ENCODE peak calls at places on chromosomes 11 and 22, in four cellular contexts. P is PC-3, W is endothelial cell of umbilical vein, J is fibroblast of lung. T is an unnamed sample. For H3K4me1, the result is how much of the 10 kb centered on the place peaks cover.

GRCh38 chr11:122104381-122104780 is 11.6 kb downstream of the BLID start:
- DNase-seq in P (no peak), W (no peak), J (no peak), T (no peak)

GRCh38 chr11:114026355-114026754 is 33.2 kb upstream of the ZBTB16 start:
- DNase-seq in P (peak), W (no peak), J (peak), T (peak)

GRCh38 chr11:61797263-61797944 is 4.7 kb downstream of the FEN1 start:
- DNase-seq in P (peak), W (peak), J (peak), T (peak)

GRCh38 chr22:44710474-44711235 is 8.7 kb downstream of the PRR5 start:
- DNase-seq in P (no peak), W (no peak), J (no peak), T (no peak)

GRCh38 chr11:16986434-16987204 is 27.6 kb downstream of the PLEKHA7 start:
- DNase-seq in P (peak), W (no peak), J (no peak), T (peak)

GRCh38 chr22:42296381-42296853 is 26.0 kb upstream of the TCF20 start:
- DNase-seq in P (no peak), W (no peak), J (no peak), T (no peak)

GRCh38 chr22:17116931-17117330 is 4.2 kb downstream of the TMEM121B start:
- DNase-seq in P (no peak), W (no peak), J (no peak), T (no peak)

GRCh38 chr11:111765984-111766833 is at the start of gene PPP2R1B:
- DNase-seq in P (peak), W (peak), J (peak), T (peak)

GRCh38 chr11:2699185-2699530 is 636 bp downstream of the KCNQ1OT1 start:
- DNase-seq in P (peak), W (peak), J (no peak), T (no peak)

GRCh38 chr11:112391086-112391485 is 130.4 kb upstream of the PLET1 start:
- DNase-seq in P (no peak), W (no peak), J (no peak), T (no peak)

GRCh38 chr22:32380991-32381390 is 23.3 kb downstream of the RFPL3 start:
- DNase-seq in P (peak), W (peak), J (no peak), T (no peak)

GRCh38 chr11:6319001-6319878 is 1.1 kb downstream of the CAVIN3 start:
- DNase-seq in P (no peak), W (peak), J (peak), T (no peak)

GRCh38 chr11:1574256-1575242 is 2.5 kb upstream of the DUSP8 start:
- DNase-seq in P (peak), W (peak), J (peak), T (peak)

GRCh38 chr22:23682827-23683355 is 7.9 kb upstream of the RGL4 start:
- DNase-seq in P (no peak), W (no peak), J (no peak), T (no peak)

GRCh38 chr11:76610871-76611475 is 59.6 kb downstream of the LRRC32 start:
- DNase-seq in P (no peak), W (no peak), J (no peak), T (no peak)

GRCh38 chr11:20598487-20598886 is 921 bp upstream of the SLC6A5 start:
- DNase-seq in P (no peak), W (no peak), J (no peak), T (no peak)

GRCh38 chr11:7657306-7658025 is 15.8 kb downstream of the CYB5R2 start:
- DNase-seq in P (peak), W (peak), J (peak), T (peak)

GRCh38 chr11:64358907-64359711 is at the start of gene RPS6KA4:
- DNase-seq in P (peak), W (peak), J (peak), T (peak)

GRCh38 chr11:134586726-134587125 is 174.7 kb upstream of the B3GAT1 start:
- DNase-seq in P (no peak), W (no peak), J (no peak), T (no peak)

DNA sequence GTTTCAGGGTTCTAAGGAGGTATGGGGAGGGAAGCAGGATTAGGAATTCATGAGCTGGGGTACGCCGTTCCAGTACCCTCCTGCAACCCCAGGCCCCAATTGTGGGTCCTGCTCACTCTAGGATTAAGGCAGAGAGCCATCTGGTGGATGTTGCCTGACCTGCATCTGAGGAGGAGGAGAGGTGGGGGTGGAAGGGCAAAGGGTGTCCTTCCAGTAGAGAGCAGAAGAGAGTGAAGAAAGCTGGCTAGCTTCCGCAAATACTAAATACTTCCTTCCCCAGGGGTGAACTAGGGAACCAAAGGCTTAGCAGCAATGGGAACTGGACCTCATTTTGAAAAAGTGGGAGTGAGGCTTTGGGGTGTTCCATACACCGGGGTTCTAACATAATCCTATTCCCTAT is 10.6 kb downstream of the LRRC51 start:
- DNase-seq in P (peak), W (peak), J (peak), T (peak)
- TF ChIP-seq CTCF in P (peak), W (peak), J (peak), T (peak)

DNA sequence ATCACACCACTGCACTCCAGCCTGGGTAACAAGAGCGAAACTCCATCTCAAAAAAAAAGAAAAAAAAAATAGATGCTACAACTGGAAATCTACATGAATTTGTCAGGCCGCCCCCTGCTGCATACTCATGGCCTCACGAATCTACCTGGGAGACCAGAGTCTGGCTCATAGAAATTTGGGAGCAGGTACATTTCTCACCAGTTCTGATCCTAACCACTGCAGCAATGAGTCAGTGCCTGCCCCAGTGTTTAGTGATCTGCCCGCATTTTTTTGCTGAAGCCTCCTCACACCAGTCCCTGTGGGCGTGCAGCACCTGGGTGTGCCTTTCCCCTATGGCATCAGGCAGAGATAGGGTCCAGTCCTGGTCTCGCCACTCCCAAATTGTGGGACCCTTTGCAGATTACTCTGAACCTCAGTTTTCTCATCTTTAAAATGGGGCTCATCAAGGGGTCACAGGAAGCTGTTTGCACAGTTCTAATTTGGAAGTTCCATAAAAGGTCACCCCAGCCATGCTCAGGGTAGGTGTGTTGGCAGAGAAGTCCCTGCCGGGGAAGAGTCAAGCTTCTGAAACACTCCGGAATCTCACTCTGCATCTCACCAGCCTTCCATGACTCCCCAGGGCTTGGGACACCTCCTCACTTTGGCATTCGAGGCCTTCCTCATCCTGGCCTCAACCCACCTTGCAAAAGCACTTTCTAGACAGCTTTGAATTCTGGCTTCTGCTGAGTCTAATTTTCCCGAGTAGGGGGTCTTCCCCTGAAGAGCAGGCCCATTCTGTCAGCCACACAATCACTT is 39.3 kb upstream of the LINC01488 start:
- DNase-seq in P (peak), W (no peak), J (no peak), T (no peak)
- H3K4me1 ChIP-seq in P (under half), W (under half), J (under half), T (under half)

GRCh38 chr22:50058338-50059184 is 463 bp upstream of the TTLL8 start:
- DNase-seq in P (no peak), W (no peak), J (no peak), T (no peak)

GRCh38 chr22:50059881-50060262 is 1.8 kb upstream of the TTLL8 start:
- DNase-seq in P (no peak), W (no peak), J (no peak), T (no peak)

GRCh38 chr22:50057868-50058311 is at the start of gene TTLL8:
- DNase-seq in P (no peak), W (no peak), J (no peak), T (no peak)

GRCh38 chr22:50060441-50061140 is 2.5 kb upstream of the TTLL8 start:
- DNase-seq in P (no peak), W (no peak), J (no peak), T (no peak)

DNA sequence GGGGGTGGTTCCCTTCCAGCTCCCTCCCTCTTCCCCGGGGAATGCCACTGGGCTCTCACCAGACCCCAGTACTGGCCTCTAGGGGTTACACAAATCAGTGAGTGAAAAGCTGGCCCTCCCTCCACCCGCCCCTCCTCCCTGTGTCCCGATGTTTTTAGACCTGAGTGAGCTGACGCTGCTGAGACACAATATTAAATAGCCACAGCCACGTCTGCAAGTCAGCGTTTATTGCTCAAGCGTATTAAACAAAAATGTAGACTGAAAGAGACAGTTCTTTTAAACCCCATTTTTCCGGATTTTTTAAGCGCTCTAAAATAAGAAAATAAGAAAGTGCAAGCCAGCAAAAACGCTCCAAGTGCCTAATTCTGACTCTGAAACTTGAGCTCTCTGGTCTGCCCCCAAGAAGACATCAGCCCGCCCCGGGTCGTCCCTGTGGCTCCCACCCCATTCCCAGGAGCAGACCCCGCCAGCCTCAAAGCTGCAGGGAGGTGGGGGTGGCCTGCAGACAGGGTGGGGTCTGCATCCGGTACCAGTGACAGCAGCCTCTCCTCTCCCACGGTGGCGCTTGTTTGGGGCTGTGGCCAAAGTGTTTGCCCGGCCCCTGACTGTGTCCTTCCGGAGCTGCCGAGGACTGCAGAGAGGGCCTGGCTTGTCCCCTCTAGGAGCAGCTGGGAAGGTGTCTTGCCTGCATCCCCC is 1.2 kb upstream of the TTLL8 start:
- DNase-seq in P (no peak), W (peak), J (peak), T (peak)
- TF ChIP-seq EZH2 in P (no peak), W (peak), J (no peak), T (no peak)

DNA sequence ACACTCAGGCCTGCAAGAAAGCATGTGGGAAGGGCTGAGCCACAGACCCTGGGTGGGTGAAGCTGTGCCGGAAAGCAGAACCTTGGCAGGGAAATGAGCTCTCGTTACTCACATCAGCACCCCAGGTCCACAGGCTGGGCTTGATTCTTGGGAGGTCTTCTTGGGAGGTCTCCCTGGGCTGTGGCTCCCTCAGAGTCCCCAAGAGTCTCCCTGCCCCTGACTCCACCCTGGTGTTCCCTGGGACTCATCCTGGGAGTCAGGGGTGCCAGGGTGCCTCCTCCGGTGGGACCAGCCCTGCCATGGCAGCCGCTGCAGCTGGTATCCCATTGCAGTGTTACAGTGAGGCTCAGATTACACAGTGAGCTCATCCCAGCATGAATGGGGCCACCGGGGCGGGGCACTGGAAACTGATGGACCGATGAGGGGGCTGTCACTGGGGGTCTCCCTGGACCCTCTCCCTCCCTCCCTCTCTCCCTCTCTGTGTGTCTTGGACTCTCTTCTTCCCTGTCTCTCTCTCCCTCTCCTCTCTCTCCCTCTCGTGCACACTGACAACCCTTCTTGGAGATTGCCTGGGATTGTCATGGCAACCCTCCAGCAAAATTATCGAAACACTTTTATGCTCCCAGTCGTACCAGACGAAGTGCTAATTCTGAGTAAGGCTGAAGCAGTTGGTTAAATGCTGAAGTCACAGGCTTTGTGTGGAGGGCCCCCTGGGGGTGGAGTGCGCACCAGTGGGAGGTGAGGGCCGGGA is 8.7 kb upstream of the C11orf96 start:
- DNase-seq in P (no peak), W (no peak), J (peak), T (no peak)
- TF ChIP-seq CTCF in P (no peak), W (no peak), J (peak), T (no peak)

DNA sequence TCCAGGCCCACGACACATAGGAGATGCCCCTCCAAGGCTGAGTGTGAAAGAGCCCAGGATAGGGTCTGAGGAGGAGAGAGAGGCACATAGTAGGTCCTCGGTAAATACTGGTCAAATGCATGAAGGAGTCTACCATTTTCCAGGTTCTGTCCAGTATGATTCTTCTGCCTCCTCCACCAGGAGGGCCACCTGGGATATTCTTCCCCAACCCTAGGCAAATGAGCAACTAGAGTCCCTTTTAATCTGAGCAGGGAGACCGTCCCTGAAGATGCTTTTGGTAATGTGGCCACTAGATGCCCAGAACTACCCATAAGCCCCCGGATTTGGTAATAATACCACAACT is 6.7 kb downstream of the PDGFB start:
- DNase-seq in P (no peak), W (no peak), J (no peak), T (no peak)
- H3K4me1 ChIP-seq in P (under half), W (half or more), J (under half), T (half or more)